ENCODE peak calls at places on chromosome 19, in ten cellular contexts. K is psoas muscle; F is stomach; J is naive thymus-derived CD4-positive, alpha-beta T cell; Z is left ventricle myocardium inferior; R is transverse colon; A is Peyer's patch; U is thyroid gland; D is GM12878; M is body of pancreas. O is an unnamed sample. For H3K4me1, the result is how much of the 10 kb centered on the place peaks cover.

GRCh38 chr19:2720777-2721569 is at the start of gene DIRAS1:
- DNase-seq in K (peak), F (no peak), J (no peak), Z (no peak), R (no peak), A (no peak), U (no peak), D (no peak), M (no peak), O (peak)

GRCh38 chr19:19943848-19944582 is 43.3 kb downstream of the ZNF93 start:
- DNase-seq in K (no peak), F (no peak), J (no peak), Z (no peak), R (no peak), A (no peak), U (no peak), D (no peak), M (no peak), O (no peak)

GRCh38 chr19:34224996-34225658 is 29.2 kb upstream of the GARRE1 start:
- DNase-seq in K (no peak), F (no peak), J (no peak), Z (no peak), R (no peak), A (no peak), U (no peak), D (no peak), M (no peak), O (no peak)

GRCh38 chr19:4914736-4915501 is 5.6 kb downstream of the UHRF1 start:
- DNase-seq in K (no peak), F (peak), J (peak), Z (no peak), R (peak), A (peak), U (no peak), D (no peak), M (no peak), O (no peak)

GRCh38 chr19:2529473-2529918 is 53.6 kb downstream of the GADD45B start:
- DNase-seq in K (peak), F (no peak), J (no peak), Z (no peak), R (peak), A (no peak), U (no peak), D (no peak), M (no peak), O (no peak)

GRCh38 chr19:12784871-12785430 is 6.3 kb upstream of the JUNB start:
- DNase-seq in K (no peak), F (no peak), J (peak), Z (no peak), R (no peak), A (no peak), U (no peak), D (no peak), M (no peak), O (no peak)

GRCh38 chr19:51749979-51750378 is 1.7 kb downstream of the FPR1 start:
- DNase-seq in K (no peak), F (no peak), J (no peak), Z (no peak), R (no peak), A (no peak), U (no peak), D (no peak), M (no peak), O (no peak)

GRCh38 chr19:48154003-48154402 is 16.1 kb downstream of the LIG1 start:
- DNase-seq in K (no peak), F (no peak), J (no peak), Z (no peak), R (no peak), A (no peak), U (no peak), D (no peak), M (no peak), O (no peak)

GRCh38 chr19:45643024-45643926 is 4.1 kb upstream of the EML2 start:
- DNase-seq in K (peak), F (peak), J (peak), Z (peak), R (peak), A (peak), U (peak), D (peak), M (peak), O (peak)

GRCh38 chr19:3157096-3157845 is 21.3 kb upstream of the S1PR4 start:
- DNase-seq in K (no peak), F (no peak), J (no peak), Z (no peak), R (no peak), A (no peak), U (no peak), D (no peak), M (no peak), O (no peak)

GRCh38 chr19:3923912-3924311 is 9.0 kb upstream of the NMRK2 start:
- DNase-seq in K (no peak), F (no peak), J (no peak), Z (no peak), R (no peak), A (no peak), U (no peak), D (no peak), M (no peak), O (no peak)

GRCh38 chr19:23071087-23071511 is 45.7 kb upstream of the ZNF730 start:
- DNase-seq in K (no peak), F (no peak), J (no peak), Z (peak), R (no peak), A (no peak), U (no peak), D (no peak), M (peak), O (peak)

GRCh38 chr19:3146677-3147100 is 10.9 kb downstream of the GNA15 start:
- DNase-seq in K (no peak), F (no peak), J (peak), Z (no peak), R (peak), A (peak), U (no peak), D (no peak), M (no peak), O (no peak)

GRCh38 chr19:9565900-9566705 is 18.2 kb downstream of the ZNF121 start:
- DNase-seq in K (no peak), F (no peak), J (no peak), Z (no peak), R (no peak), A (no peak), U (no peak), D (no peak), M (no peak), O (no peak)

GRCh38 chr19:45657520-45658163 is 10.4 kb upstream of the GIPR start:
- DNase-seq in K (no peak), F (no peak), J (no peak), Z (no peak), R (no peak), A (no peak), U (no peak), D (no peak), M (no peak), O (no peak)

GRCh38 chr19:1265611-1266115 is 3.5 kb upstream of the CIRBP start:
- DNase-seq in K (peak), F (no peak), J (no peak), Z (peak), R (peak), A (peak), U (peak), D (no peak), M (no peak), O (peak)

GRCh38 chr19:56885173-56885679 is 44.7 kb upstream of the PEG3 start:
- DNase-seq in K (no peak), F (no peak), J (no peak), Z (no peak), R (no peak), A (no peak), U (no peak), D (no peak), M (no peak), O (no peak)

GRCh38 chr19:10864538-10864899 is 6.8 kb upstream of the CARM1 start:
- DNase-seq in K (peak), F (peak), J (peak), Z (peak), R (peak), A (peak), U (peak), D (no peak), M (peak), O (peak)

GRCh38 chr19:1027020-1027952 is 878 bp downstream of the CNN2 start:
- DNase-seq in K (peak), F (no peak), J (no peak), Z (peak), R (no peak), A (peak), U (peak), D (no peak), M (no peak), O (peak)

GRCh38 chr19:990119-990571 is 6.0 kb downstream of the WDR18 start:
- DNase-seq in K (no peak), F (no peak), J (no peak), Z (no peak), R (no peak), A (no peak), U (no peak), D (no peak), M (no peak), O (peak)

GRCh38 chr19:32104465-32105235 is 240.8 kb upstream of the ZNF507 start:
- DNase-seq in K (no peak), F (no peak), J (no peak), Z (no peak), R (peak), A (no peak), U (no peak), D (no peak), M (no peak), O (no peak)

GRCh38 chr19:30567535-30568232 is 195.5 kb downstream of the ZNF536 start:
- DNase-seq in K (no peak), F (no peak), J (no peak), Z (no peak), R (no peak), A (no peak), U (no peak), D (no peak), M (no peak), O (no peak)

GRCh38 chr19:49506575-49507105 is 5.8 kb upstream of the FCGRT start:
- DNase-seq in K (peak), F (peak), J (peak), Z (peak), R (peak), A (peak), U (peak), D (no peak), M (peak), O (no peak)

GRCh38 chr19:47379398-47379938 is 30.4 kb downstream of the DHX34 start:
- DNase-seq in K (peak), F (no peak), J (no peak), Z (no peak), R (no peak), A (no peak), U (no peak), D (no peak), M (no peak), O (no peak)

GRCh38 chr19:23957660-23958281 is 43.1 kb downstream of the ZNF726 start:
- DNase-seq in K (no peak), F (no peak), J (no peak), Z (no peak), R (peak), A (no peak), U (peak), D (no peak), M (no peak), O (no peak)

GRCh38 chr19:1279782-1280341 is 4.5 kb downstream of the FAM174C start:
- DNase-seq in K (peak), F (peak), J (peak), Z (peak), R (peak), A (peak), U (peak), D (no peak), M (peak), O (peak)

GRCh38 chr19:10915511-10916091 is 12.8 kb downstream of the YIPF2 start:
- DNase-seq in K (peak), F (peak), J (no peak), Z (no peak), R (no peak), A (no peak), U (no peak), D (no peak), M (no peak), O (no peak)

GRCh38 chr19:51441410-51442390 is 16.6 kb downstream of the SIGLEC8 start:
- DNase-seq in K (no peak), F (peak), J (peak), Z (no peak), R (peak), A (peak), U (no peak), D (peak), M (no peak), O (no peak)

GRCh38 chr19:13902993-13903555 is 2.8 kb downstream of the BRME1 start:
- DNase-seq in K (no peak), F (no peak), J (no peak), Z (no peak), R (no peak), A (no peak), U (no peak), D (no peak), M (no peak), O (no peak)

GRCh38 chr19:31892060-31892459 is 453.4 kb upstream of the ZNF507 start:
- DNase-seq in K (no peak), F (no peak), J (no peak), Z (no peak), R (no peak), A (no peak), U (no peak), D (no peak), M (no peak), O (no peak)

GRCh38 chr19:33396701-33397535 is 23.4 kb downstream of the CEBPG start:
- DNase-seq in K (peak), F (no peak), J (no peak), Z (peak), R (no peak), A (no peak), U (no peak), D (no peak), M (no peak), O (peak)

GRCh38 chr19:35528218-35529038 is at the start of gene SBSN:
- DNase-seq in K (no peak), F (no peak), J (no peak), Z (no peak), R (no peak), A (no peak), U (no peak), D (no peak), M (no peak), O (no peak)

GRCh38 chr19:5290336-5291262 is 50.0 kb downstream of the PTPRS start:
- DNase-seq in K (no peak), F (no peak), J (no peak), Z (no peak), R (no peak), A (no peak), U (no peak), D (no peak), M (no peak), O (no peak)

GRCh38 chr19:31511098-31511497 is 161.9 kb upstream of the TSHZ3 start:
- DNase-seq in K (no peak), F (no peak), J (no peak), Z (no peak), R (no peak), A (no peak), U (no peak), D (no peak), M (no peak), O (no peak)

GRCh38 chr19:46328079-46328478 is 18.8 kb upstream of the PPP5C start:
- DNase-seq in K (no peak), F (no peak), J (no peak), Z (no peak), R (no peak), A (no peak), U (no peak), D (no peak), M (no peak), O (no peak)

GRCh38 chr19:29831686-29832085 is 19.9 kb downstream of the CCNE1 start:
- DNase-seq in K (peak), F (no peak), J (no peak), Z (no peak), R (no peak), A (no peak), U (no peak), D (no peak), M (no peak), O (no peak)

GRCh38 chr19:17086811-17087210 is 11.2 kb downstream of the MYO9B start:
- DNase-seq in K (no peak), F (no peak), J (no peak), Z (no peak), R (no peak), A (no peak), U (no peak), D (no peak), M (no peak), O (no peak)

GRCh38 chr19:17081672-17082630 is 6.4 kb downstream of the MYO9B start:
- DNase-seq in K (no peak), F (no peak), J (no peak), Z (peak), R (no peak), A (no peak), U (no peak), D (no peak), M (no peak), O (peak)

GRCh38 chr19:17088552-17088951 is 13.0 kb downstream of the MYO9B start:
- DNase-seq in K (no peak), F (no peak), J (no peak), Z (no peak), R (no peak), A (no peak), U (no peak), D (no peak), M (no peak), O (no peak)

GRCh38 chr19:17089238-17089637 is 13.7 kb downstream of the MYO9B start:
- DNase-seq in K (no peak), F (no peak), J (no peak), Z (no peak), R (no peak), A (no peak), U (no peak), D (no peak), M (no peak), O (no peak)

DNA sequence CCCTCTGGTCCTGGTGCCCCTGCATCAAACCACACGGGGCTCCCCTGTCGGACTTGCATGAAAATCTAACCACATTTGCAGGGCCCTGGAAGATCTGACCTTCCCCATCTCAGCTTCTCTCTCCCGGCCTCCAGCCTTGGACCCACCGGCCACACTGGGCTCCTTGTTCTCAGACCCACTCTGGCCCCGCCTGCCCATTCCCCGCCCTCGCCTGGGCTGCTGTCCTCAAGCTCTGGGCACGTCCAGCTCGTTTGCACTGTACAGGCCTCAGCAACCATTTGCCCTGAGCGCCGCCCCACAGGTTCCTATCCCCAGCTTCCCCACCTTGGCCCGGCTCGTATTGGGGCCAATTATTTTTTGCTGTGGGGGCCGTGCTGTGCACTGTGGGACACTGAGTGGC is 10.6 kb downstream of the MYO9B start:
- DNase-seq in K (no peak), F (no peak), J (no peak), Z (no peak), R (no peak), A (no peak), U (no peak), D (no peak), M (no peak), O (no peak)
- H3K4me1 ChIP-seq in K (under half), F (under half), J (under half), Z (under half), R (under half), A (under half), U (under half), D (under half), M (under half), O (under half)

DNA sequence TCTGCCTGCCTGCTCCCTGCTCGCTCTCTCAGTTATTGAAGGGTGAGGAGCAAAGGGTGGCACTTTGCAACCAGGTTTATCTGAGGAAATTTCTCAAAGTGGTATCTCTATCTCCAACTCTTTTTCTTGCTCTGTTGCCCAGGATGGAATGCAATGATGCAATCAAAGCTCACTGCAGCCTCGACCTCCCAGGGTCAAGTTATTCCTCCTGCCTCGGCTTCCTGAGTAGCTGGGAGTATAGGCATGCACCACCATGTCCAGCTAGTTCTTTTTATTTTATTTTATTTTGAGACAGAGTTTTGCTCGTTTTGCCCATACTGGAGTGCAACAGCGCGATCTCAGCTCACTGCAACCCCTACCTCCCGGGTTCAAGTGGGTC is 4.9 kb downstream of the ACTMAP start:
- DNase-seq in K (no peak), F (no peak), J (no peak), Z (no peak), R (no peak), A (no peak), U (peak), D (no peak), M (no peak), O (no peak)
- H3K4me3 ChIP-seq in K (no peak), F (no peak), J (no peak), Z (no peak), R (no peak), A (no peak), U (no peak), D (no peak), M (no peak), O (no peak)

DNA sequence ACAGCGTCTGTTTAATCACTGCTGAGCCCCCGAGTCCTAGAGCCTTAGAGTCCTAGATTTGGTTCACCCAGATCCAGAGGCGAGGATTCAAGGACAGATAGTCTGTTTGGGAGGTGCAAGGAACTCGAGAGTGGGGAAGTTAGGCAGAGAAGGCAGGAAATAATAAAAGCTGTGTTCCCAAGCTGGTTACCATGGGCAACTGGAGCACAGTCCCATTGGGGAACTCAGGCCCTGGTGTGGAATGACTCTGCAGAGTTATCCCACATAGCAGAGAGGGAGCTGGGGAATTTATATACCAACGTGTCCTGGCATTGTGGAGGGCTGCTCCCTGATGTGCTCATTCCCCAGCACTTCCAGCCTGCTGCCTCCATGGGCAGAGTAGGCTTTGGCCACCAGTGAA is 9.7 kb downstream of the IGSF23 start:
- DNase-seq in K (no peak), F (no peak), J (no peak), Z (no peak), R (no peak), A (no peak), U (no peak), D (no peak), M (no peak), O (no peak)
- H3K4me1 ChIP-seq in K (under half), F (under half), J (under half), Z (under half), R (under half), A (under half), U (under half), D (under half), M (under half), O (under half)

DNA sequence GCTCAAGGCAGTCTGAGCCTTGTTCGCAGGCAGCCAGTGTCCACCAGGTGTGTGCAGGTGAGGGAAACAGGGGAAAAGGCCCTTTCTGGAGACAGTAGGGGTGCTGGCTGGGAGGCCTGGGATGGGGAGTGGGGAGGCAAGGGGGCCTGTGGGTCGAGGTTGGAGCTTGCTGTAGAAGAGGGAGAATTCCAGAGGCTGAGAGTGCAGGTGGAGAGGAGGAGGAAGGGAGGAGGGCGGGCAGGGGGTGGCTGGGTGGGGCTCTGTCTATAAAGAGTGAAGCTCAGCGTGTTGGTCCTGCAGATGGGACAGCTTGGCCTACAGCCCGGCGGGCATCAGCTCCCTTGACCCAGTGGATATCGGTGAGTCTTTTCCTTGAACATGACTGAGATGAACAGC is at the start of gene CCL25:
- DNase-seq in K (no peak), F (no peak), J (no peak), Z (no peak), R (no peak), A (no peak), U (no peak), D (no peak), M (no peak), O (no peak)
- H3K4me3 ChIP-seq in K (no peak), F (no peak), J (no peak), Z (no peak), R (no peak), A (peak), U (no peak), D (peak), M (no peak), O (no peak)

GRCh38 chr19:18609717-18610051 is 3.0 kb upstream of the TMEM59L start:
- DNase-seq in K (no peak), F (no peak), J (no peak), Z (no peak), R (no peak), A (no peak), U (no peak), D (no peak), M (no peak), O (no peak)
- H3K4me1 ChIP-seq in K (under half), F (half or more), J (under half), Z (half or more), R (under half), A (under half), U (under half), D (under half), M (under half), O (half or more)

GRCh38 chr19:54473071-54473941 is at the start of gene CDC42EP5:
- DNase-seq in K (peak), F (peak), J (no peak), Z (peak), R (peak), A (no peak), U (peak), D (no peak), M (peak), O (peak)
- H3K4me3 ChIP-seq in K (peak), F (peak), J (no peak), Z (peak), R (peak), A (peak), U (no peak), D (no peak), M (no peak), O (peak)

GRCh38 chr19:38682872-38683392 is 35.5 kb downstream of the ACTN4 start:
- DNase-seq in K (no peak), F (no peak), J (no peak), Z (no peak), R (no peak), A (no peak), U (peak), D (no peak), M (no peak), O (no peak)
- H3K4me1 ChIP-seq in K (half or more), F (half or more), J (under half), Z (half or more), R (half or more), A (under half), U (half or more), D (half or more), M (half or more), O (half or more)

GRCh38 chr19:42424345-42424707 is 2.9 kb downstream of the LIPE start:
- DNase-seq in K (no peak), F (no peak), J (no peak), Z (no peak), R (no peak), A (no peak), U (no peak), D (no peak), M (no peak), O (no peak)
- H3K4me3 ChIP-seq in K (peak), F (peak), J (peak), Z (peak), R (no peak), A (no peak), U (no peak), D (no peak), M (no peak), O (peak)

O was measured in heart right ventricle.